ENCODE peak calls at places on chromosomes 16 and 17, in four cellular contexts. R is tibial nerve, J is cardiac fibroblast, N is IMR-90. T is an unnamed sample.

GRCh38 chr17:7523033-7523432 is 25.8 kb upstream of the TNFSF12 start:
- DNase-seq in R (no peak), J (peak; percentile 36), N (no peak), T (no peak)

GRCh38 chr17:32319548-32319905 is 22.4 kb downstream of the C17orf75 start:
- DNase-seq in R (peak; percentile 46), J (peak; percentile 66), N (peak; percentile 41), T (peak; percentile 27)

GRCh38 chr16:27315333-27316037 is 1.7 kb downstream of the IL4R start:
- DNase-seq in R (no peak), J (peak; percentile 83), N (peak; percentile 65), T (peak; percentile 85)

GRCh38 chr17:1744551-1745512 is 2.2 kb downstream of the SERPINF2 start:
- DNase-seq in R (no peak), J (no peak), N (no peak), T (no peak)

GRCh38 chr17:30952645-30953393 is 18.0 kb upstream of the RNF135 start:
- DNase-seq in R (no peak), J (no peak), N (no peak), T (no peak)

GRCh38 chr17:55576237-55576998 is 65.2 kb upstream of the SMIM36 start:
- DNase-seq in R (peak; percentile 44), J (peak; percentile 84), N (peak; percentile 75), T (peak; percentile 73)

GRCh38 chr16:12679660-12680272 is 123.9 kb downstream of the CPPED1 start:
- DNase-seq in R (no peak), J (peak; percentile 20), N (peak; percentile 24), T (peak; percentile 45)

GRCh38 chr17:13395872-13396271 is 205.9 kb downstream of the HS3ST3A1 start:
- DNase-seq in R (no peak), J (peak; percentile 47), N (no peak), T (peak; percentile 36)

GRCh38 chr17:34988644-34989043 is 8.3 kb downstream of the LIG3 start:
- DNase-seq in R (no peak), J (no peak), N (no peak), T (no peak)

GRCh38 chr16:57483725-57484514 is 2.4 kb downstream of the DOK4 start:
- DNase-seq in R (no peak), J (no peak), N (no peak), T (no peak)

GRCh38 chr16:21684199-21684598 is 20.4 kb downstream of the OTOA start:
- DNase-seq in R (no peak), J (peak; percentile 13), N (no peak), T (no peak)

GRCh38 chr17:39777534-39778365 is 40.0 kb downstream of the GRB7 start:
- DNase-seq in R (no peak), J (no peak), N (no peak), T (no peak)

GRCh38 chr16:8740775-8741355 is 56.6 kb downstream of the TMEM186 start:
- DNase-seq in R (no peak), J (no peak), N (no peak), T (no peak)

GRCh38 chr17:42541041-42541833 is 5.2 kb downstream of the NAGLU start:
- DNase-seq in R (no peak), J (no peak), N (no peak), T (no peak)

GRCh38 chr17:79065105-79065670 is 9.4 kb upstream of the ENGASE start:
- DNase-seq in R (no peak), J (peak; percentile 68), N (peak; percentile 32), T (no peak)
- TF ChIP-seq CTCF in R (no peak), J (peak; percentile 54), N (peak; percentile 61), T (peak; percentile 46)

DNA sequence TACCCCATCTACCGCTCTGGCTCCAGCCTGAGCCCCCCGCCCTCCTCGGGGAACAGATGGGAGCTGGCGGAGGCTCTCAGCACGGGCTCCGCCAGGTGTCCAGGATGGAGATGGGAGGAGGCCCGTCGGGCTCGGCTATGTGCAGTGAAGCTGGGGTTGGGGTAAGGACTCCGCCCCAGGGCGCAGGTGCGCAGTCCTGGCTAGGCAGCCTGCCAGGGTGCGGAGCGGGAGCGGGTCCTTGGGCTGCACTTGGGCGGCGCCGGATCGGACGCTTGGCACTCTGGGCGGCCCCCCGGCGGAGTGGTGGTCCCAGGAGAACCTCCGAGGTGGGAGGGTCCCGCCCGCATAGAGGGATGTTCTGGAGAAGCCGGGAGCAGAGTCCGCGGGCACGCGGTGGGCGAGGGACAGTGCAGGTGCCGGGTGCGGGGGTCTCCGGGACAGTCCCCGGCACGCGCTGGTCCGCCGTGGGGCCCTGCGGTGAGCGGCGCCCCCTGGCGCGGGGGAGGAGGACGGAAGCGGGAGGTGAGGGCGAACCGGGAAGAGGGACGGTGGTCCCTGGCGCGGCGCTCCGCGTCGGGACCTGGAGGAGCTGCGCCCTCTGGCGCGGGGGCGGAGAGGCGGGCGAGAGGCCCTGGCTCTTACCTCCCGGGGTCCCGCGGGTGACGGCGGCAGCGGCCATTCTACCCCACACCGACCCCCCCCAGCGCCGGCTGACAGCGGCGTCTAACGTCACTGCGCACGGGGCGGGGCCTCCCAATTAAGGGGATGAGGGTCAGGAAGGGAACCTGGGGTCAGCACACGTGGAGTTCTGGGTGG is at the start of gene CAMTA2:
- DNase-seq in R (peak; percentile 89), J (peak; percentile 67), N (peak; percentile 56), T (peak; percentile 71)
- TF ChIP-seq CTCF in R (peak; percentile 89), J (peak; percentile 25), N (peak; percentile 71), T (peak; percentile 63)

DNA sequence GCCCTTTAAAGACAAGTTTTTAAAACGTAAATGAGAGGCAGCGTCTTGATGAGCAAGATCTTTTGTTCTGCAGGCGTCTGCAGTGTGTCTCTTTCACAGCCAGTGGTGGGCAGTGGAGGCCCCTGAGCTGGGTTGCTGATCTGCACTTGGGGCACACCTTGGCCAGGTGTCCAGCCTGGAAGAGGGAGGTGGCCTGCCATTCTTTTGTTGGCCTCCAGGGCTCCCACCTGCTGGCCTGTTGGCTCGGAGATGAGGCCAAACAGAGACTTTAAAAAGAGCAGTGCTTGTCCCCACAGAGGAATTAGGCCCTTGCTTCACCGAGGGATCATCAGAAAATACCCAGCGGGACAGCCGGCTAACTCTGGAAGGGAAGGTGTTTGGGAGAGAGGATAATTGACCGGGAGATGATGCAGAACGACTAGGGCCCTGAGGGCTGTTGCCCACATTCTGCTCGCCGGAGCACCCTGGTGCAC is 145.9 kb upstream of the PLCG2 start:
- DNase-seq in R (no peak), J (no peak), N (no peak), T (no peak)
- TF ChIP-seq CTCF in R (no peak), J (peak; percentile 14), N (no peak), T (peak; percentile 4)

GRCh38 chr16:15950869-15951268 is 1.5 kb downstream of the ABCC1 start:
- DNase-seq in R (no peak), J (no peak), N (no peak), T (no peak)

GRCh38 chr16:15950167-15950854 is 895 bp downstream of the ABCC1 start:
- DNase-seq in R (no peak), J (peak; percentile 44), N (peak; percentile 44), T (peak; percentile 29)

GRCh38 chr16:15947983-15948509 is 1.4 kb upstream of the ABCC1 start:
- DNase-seq in R (no peak), J (no peak), N (no peak), T (no peak)

GRCh38 chr16:15948532-15949209 is 745 bp upstream of the ABCC1 start:
- DNase-seq in R (no peak), J (no peak), N (no peak), T (no peak)

GRCh38 chr16:15949210-15950166 is at the start of gene ABCC1:
- DNase-seq in R (no peak), J (no peak), N (no peak), T (peak; percentile 73)
- TF ChIP-seq CTCF in R (no peak), J (no peak), N (no peak), T (no peak)

GRCh38 chr17:59903455-59903854 is 10.5 kb downstream of the RPS6KB1 start:
- DNase-seq in R (no peak), J (no peak), N (no peak), T (no peak)

GRCh38 chr17:59897090-59897489 is 4.2 kb downstream of the RPS6KB1 start:
- DNase-seq in R (no peak), J (peak; percentile 50), N (peak; percentile 71), T (peak; percentile 44)

GRCh38 chr17:59901604-59902003 is 8.7 kb downstream of the RPS6KB1 start:
- DNase-seq in R (no peak), J (no peak), N (no peak), T (no peak)

GRCh38 chr17:59893617-59894100 is 738 bp downstream of the RPS6KB1 start:
- DNase-seq in R (no peak), J (peak; percentile 25), N (peak; percentile 8), T (no peak)

GRCh38 chr17:59899099-59899498 is 6.2 kb downstream of the RPS6KB1 start:
- DNase-seq in R (no peak), J (no peak), N (no peak), T (no peak)
- TF ChIP-seq CTCF in R (no peak), J (no peak), N (no peak), T (no peak)

T was measured in foreskin fibroblast.